ENCODE peak calls at places on chromosomes 2 and 18, in nine cellular contexts. Y is hippocampal formation; J is non-pigmented ciliary epithelial cell; H is NCI-H2081; F is IMR-90; C is tibial nerve; K is CD4-positive, alpha-beta T cell; R is MCF 10A; T is AG04450. P is an unnamed sample.

GRCh38 chr18:58321986-58322385 is 278.0 kb downstream of the NEDD4L start:
- DNase-seq in Y (peak), J (peak), H (peak), F (peak), C (peak), K (peak), R (peak), T (no peak), P (peak)

GRCh38 chr2:88521445-88522070 is 69.1 kb upstream of the FOXI3 start:
- DNase-seq in Y (no peak), J (no peak), H (no peak), F (no peak), C (no peak), K (no peak), R (peak), T (no peak), P (peak)

GRCh38 chr2:202178342-202178958 is 59.9 kb downstream of the SUMO1 start:
- DNase-seq in Y (peak), J (no peak), H (peak), F (peak), C (peak), K (peak), R (peak), T (peak), P (peak)

GRCh38 chr2:230575640-230576324 is 136.9 kb upstream of the CAB39 start:
- DNase-seq in Y (no peak), J (no peak), H (no peak), F (no peak), C (no peak), K (peak), R (no peak), T (no peak), P (no peak)

GRCh38 chr2:207144191-207144795 is 21.5 kb downstream of the KLF7 start:
- DNase-seq in Y (no peak), J (no peak), H (no peak), F (no peak), C (no peak), K (no peak), R (no peak), T (no peak), P (no peak)

GRCh38 chr2:79638410-79638809 is 125.6 kb downstream of the CTNNA2 start:
- DNase-seq in Y (no peak), J (no peak), H (peak), F (no peak), C (no peak), K (no peak), R (no peak), T (no peak), P (no peak)

GRCh38 chr2:98127229-98127989 is 40.4 kb downstream of the VWA3B start:
- DNase-seq in Y (no peak), J (no peak), H (no peak), F (no peak), C (no peak), K (no peak), R (peak), T (no peak), P (no peak)

GRCh38 chr2:1855150-1855549 is 110.8 kb upstream of the PXDN start:
- DNase-seq in Y (peak), J (no peak), H (peak), F (no peak), C (no peak), K (no peak), R (no peak), T (no peak), P (peak)

GRCh38 chr2:102226612-102227351 is 40.0 kb downstream of the IL1RL2 start:
- DNase-seq in Y (peak), J (no peak), H (no peak), F (peak), C (no peak), K (no peak), R (no peak), T (no peak), P (no peak)

GRCh38 chr2:155980941-155981561 is 351.5 kb downstream of the NR4A2 start:
- DNase-seq in Y (no peak), J (no peak), H (no peak), F (no peak), C (no peak), K (no peak), R (no peak), T (no peak), P (no peak)

GRCh38 chr2:85368921-85369320 is 14.4 kb downstream of the ELMOD3 start:
- DNase-seq in Y (no peak), J (no peak), H (no peak), F (no peak), C (no peak), K (no peak), R (no peak), T (no peak), P (no peak)

GRCh38 chr2:3827673-3828575 is 124.5 kb downstream of the DCDC2C start:
- DNase-seq in Y (no peak), J (peak), H (peak), F (peak), C (peak), K (no peak), R (peak), T (peak), P (peak)

GRCh38 chr2:117786520-117786919 is 28.0 kb upstream of the DDX18 start:
- DNase-seq in Y (no peak), J (no peak), H (no peak), F (no peak), C (no peak), K (no peak), R (no peak), T (no peak), P (no peak)

GRCh38 chr2:128500136-128500800 is 181.6 kb upstream of the HS6ST1 start:
- DNase-seq in Y (no peak), J (no peak), H (no peak), F (no peak), C (no peak), K (no peak), R (no peak), T (no peak), P (no peak)

GRCh38 chr2:233468746-233469110 is 97.9 kb downstream of the USP40 start:
- DNase-seq in Y (no peak), J (no peak), H (no peak), F (no peak), C (no peak), K (no peak), R (no peak), T (no peak), P (no peak)

P was measured in brain microvascular endothelial cell.